ENCODE peak calls at places on chromosomes 12 and 14, in five cellular contexts. One of them, this sample, is unnamed.

GRCh38 chr14:92930737-92931602 is 8.0 kb downstream of the CHGA start:
- DNase-seq in lung: no peak
- DNase-seq in upper lobe of right lung: no peak
- DNase-seq in AG04449: no peak
- DNase-seq in PC-3: no peak
- DNase-seq in this sample: no peak

GRCh38 chr12:130925616-130926015 is 28.1 kb upstream of the ADGRD1 start:
- DNase-seq in lung: no peak
- DNase-seq in upper lobe of right lung: no peak
- DNase-seq in AG04449: no peak
- DNase-seq in PC-3: no peak
- DNase-seq in this sample: no peak

GRCh38 chr12:88957358-88957757 is 377.1 kb upstream of the KITLG start:
- DNase-seq in lung: no peak
- DNase-seq in upper lobe of right lung: no peak
- DNase-seq in AG04449: no peak
- DNase-seq in PC-3: peak
- DNase-seq in this sample: no peak

GRCh38 chr14:54253195-54253947 is 143.4 kb upstream of the CDKN3 start:
- DNase-seq in lung: no peak
- DNase-seq in upper lobe of right lung: no peak
- DNase-seq in AG04449: peak
- DNase-seq in PC-3: peak
- DNase-seq in this sample: no peak

GRCh38 chr12:110647669-110648068 is 33.7 kb downstream of the TCTN1 start:
- DNase-seq in lung: no peak
- DNase-seq in upper lobe of right lung: no peak
- DNase-seq in AG04449: no peak
- DNase-seq in PC-3: no peak
- DNase-seq in this sample: no peak

GRCh38 chr14:85530626-85531025 is 682 bp downstream of the FLRT2 start:
- DNase-seq in lung: no peak
- DNase-seq in upper lobe of right lung: no peak
- DNase-seq in AG04449: no peak
- DNase-seq in PC-3: no peak
- DNase-seq in this sample: no peak

GRCh38 chr12:131258396-131258795 is 304.7 kb downstream of the ADGRD1 start:
- DNase-seq in lung: no peak
- DNase-seq in upper lobe of right lung: no peak
- DNase-seq in AG04449: no peak
- DNase-seq in PC-3: no peak
- DNase-seq in this sample: no peak

GRCh38 chr14:100131181-100131580 is 28.3 kb downstream of the DEGS2 start:
- DNase-seq in lung: peak
- DNase-seq in upper lobe of right lung: no peak
- DNase-seq in AG04449: no peak
- DNase-seq in PC-3: no peak
- DNase-seq in this sample: no peak

GRCh38 chr12:94570161-94570560 is 80.2 kb downstream of the TMCC3 start:
- DNase-seq in lung: no peak
- DNase-seq in upper lobe of right lung: no peak
- DNase-seq in AG04449: no peak
- DNase-seq in PC-3: peak
- DNase-seq in this sample: no peak

DNA sequence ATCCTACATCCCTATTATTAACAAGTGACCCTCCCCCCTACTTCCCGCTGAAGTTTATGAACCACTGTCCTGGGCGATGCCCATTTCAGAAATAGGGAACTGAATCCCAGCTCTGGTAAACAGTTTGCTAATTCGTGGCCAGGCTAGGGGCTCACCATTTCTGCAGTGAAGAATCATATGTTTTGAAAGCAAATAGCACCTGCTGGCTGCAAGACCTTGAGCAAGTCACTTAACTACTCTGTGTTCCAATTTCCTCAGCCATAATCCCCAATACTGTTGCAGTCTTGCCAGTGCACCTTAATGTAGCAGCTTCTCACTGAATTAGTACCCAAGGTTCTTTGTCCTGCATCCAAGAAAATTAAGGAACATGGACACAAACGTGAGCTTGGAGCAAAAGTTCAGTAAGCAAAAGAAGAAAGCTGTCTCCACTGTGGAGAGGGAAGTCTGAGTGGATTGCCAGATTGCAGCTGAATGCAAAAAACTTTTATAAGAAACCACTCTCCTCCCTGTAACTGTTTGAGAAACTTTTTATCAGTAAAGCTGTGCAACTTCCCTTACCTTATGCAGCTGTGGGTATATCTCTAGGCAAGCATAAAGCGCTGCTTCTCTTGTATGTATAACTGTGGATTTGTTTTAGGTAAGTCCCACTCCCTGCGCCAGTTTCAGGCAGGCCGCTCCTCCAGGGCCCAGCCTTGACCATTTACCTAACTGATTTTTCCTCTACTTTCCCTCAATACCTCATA is 824 bp downstream of the OAS1 start:
- DNase-seq in lung: no peak
- DNase-seq in upper lobe of right lung: no peak
- DNase-seq in AG04449: no peak
- DNase-seq in PC-3: no peak
- DNase-seq in this sample: peak
- TF ChIP-seq CTCF in lung: no peak
- TF ChIP-seq CTCF in upper lobe of right lung: no peak
- TF ChIP-seq CTCF in AG04449: no peak
- TF ChIP-seq CTCF in PC-3: no peak
- TF ChIP-seq CTCF in this sample: no peak

GRCh38 chr14:104095426-104096310 is 10.2 kb downstream of the ASPG start:
- DNase-seq in lung: no peak
- DNase-seq in upper lobe of right lung: peak
- DNase-seq in AG04449: no peak
- DNase-seq in PC-3: no peak
- DNase-seq in this sample: no peak

GRCh38 chr14:104094709-104095425 is 9.4 kb downstream of the ASPG start:
- DNase-seq in lung: peak
- DNase-seq in upper lobe of right lung: peak
- DNase-seq in AG04449: no peak
- DNase-seq in PC-3: peak
- DNase-seq in this sample: no peak

GRCh38 chr14:104098272-104099095 is 13.0 kb downstream of the ASPG start:
- DNase-seq in lung: no peak
- DNase-seq in upper lobe of right lung: peak
- DNase-seq in AG04449: no peak
- DNase-seq in PC-3: no peak
- DNase-seq in this sample: no peak

GRCh38 chr14:104096318-104096717 is 10.8 kb downstream of the ASPG start:
- DNase-seq in lung: no peak
- DNase-seq in upper lobe of right lung: peak
- DNase-seq in AG04449: no peak
- DNase-seq in PC-3: no peak
- DNase-seq in this sample: no peak

DNA sequence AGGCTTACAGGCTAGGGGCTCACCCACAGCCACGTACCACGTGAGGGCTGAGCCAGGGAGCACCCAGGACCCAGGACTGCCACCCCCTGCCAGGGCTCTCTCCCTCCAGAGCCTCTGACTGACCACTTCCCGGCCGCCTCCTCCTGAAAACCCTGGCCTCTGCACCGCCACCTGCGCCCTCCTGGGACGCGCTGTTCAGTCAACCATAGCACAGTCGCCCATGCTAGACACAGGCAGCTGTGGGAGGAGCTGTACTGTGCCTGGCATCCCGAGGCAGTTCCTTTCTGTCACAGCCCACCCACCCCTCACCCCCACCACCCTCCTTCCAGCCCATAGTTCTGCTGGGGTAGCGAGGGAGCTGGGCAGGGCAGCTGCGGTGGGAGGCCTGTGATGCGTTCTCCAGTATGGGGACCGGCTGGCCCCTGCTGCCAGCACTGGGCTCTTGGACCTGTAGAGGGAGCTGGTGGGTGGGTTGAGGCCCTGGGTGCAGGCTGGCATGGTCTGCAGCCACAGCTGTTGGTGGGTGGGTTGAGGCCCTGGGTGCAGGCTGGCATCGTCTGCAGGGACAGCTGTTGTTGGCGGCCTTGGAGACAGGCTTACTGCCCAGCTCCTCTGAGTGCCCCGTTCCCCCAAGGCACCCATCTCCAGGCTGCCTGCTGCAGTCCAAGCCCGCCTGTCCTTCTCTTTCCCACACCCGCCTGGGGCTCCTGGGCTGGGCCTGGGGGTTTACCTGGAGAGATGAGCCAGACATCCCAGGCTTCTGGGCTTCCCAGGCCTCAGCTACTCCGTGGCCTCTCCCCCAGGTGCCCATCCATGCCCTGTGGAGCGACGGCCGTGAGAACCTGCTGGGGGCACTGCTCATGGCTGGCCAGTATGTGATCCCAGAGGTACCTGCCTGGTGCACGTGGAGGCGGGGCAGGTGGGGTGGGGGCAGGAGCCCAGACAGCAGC is 11.5 kb downstream of the ASPG start:
- DNase-seq in lung: no peak
- DNase-seq in upper lobe of right lung: peak
- DNase-seq in AG04449: no peak
- DNase-seq in PC-3: peak
- DNase-seq in this sample: no peak
- TF ChIP-seq CTCF in lung: no peak
- TF ChIP-seq CTCF in upper lobe of right lung: no peak
- TF ChIP-seq CTCF in AG04449: no peak
- TF ChIP-seq CTCF in PC-3: peak
- TF ChIP-seq CTCF in this sample: no peak

DNA sequence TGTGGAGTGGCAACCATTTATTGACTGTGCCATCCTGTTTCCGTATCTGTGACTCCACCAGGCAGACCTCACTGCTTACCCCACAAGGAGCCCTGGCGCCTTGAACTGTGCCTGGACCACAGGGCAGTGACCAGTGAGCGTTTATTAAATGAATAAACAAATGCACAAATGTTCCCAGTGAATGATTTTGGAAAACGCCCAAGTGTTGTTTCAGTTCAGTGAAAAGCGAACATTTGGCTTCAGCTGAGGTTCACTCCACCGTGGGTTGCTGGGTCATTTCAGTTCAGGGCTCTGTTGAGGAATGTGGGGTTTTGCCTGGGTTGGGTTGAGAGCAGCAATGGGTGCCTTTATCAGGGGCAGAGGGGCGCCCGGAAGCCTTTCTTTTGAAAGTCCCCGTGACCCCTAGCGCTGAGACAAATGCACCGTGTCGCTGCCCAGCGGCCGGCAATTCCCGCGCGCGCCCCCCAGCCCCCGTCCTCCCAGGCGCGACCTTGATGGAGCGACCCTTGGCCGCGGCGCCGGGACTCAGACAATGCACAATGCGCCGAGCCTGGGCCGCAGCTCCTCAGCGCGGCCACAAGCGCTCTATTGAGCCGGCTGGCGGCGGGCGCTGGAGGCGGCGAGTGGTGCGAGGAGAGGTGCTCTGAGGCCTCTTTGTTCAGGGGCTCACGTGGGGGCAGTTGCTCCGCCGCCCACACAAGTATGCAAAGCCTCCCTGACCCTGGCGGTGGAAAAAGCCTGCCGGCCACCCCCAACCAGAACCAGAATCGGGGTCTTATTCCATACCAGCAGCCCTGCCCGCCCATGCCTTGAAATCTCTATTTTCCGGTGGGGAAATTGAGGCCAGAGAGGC is 40.5 kb upstream of the CLMN start:
- DNase-seq in lung: no peak
- DNase-seq in upper lobe of right lung: no peak
- DNase-seq in AG04449: no peak
- DNase-seq in PC-3: no peak
- DNase-seq in this sample: no peak
- TF ChIP-seq CTCF in lung: no peak
- TF ChIP-seq CTCF in upper lobe of right lung: no peak
- TF ChIP-seq CTCF in AG04449: no peak
- TF ChIP-seq CTCF in PC-3: no peak
- TF ChIP-seq CTCF in this sample: no peak

GRCh38 chr12:132687211-132688164 is at the start of the genes POLE and PXMP2:
- DNase-seq in lung: peak
- DNase-seq in upper lobe of right lung: peak
- DNase-seq in AG04449: peak
- DNase-seq in PC-3: peak
- DNase-seq in this sample: peak
- TF ChIP-seq CTCF in lung: no peak
- TF ChIP-seq CTCF in upper lobe of right lung: no peak
- TF ChIP-seq CTCF in AG04449: no peak
- TF ChIP-seq CTCF in PC-3: no peak
- TF ChIP-seq CTCF in this sample: no peak

DNA sequence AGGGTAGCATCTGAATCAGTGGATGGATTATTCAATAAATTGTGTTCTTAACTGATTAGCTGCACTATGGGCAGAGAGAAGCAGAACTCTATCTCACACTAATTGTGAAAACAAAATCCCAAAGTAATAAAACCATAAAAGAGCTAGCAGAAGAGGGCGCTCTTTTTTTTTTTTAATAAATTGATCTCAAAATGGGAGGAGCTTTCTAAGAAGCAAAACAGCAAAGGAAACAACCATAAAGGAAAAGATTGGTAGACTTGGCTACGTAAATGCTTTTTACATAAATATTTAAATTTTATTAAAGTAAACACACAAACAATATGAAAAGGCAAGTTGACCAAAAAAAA is 1.5 kb upstream of the TM7SF3 start:
- DNase-seq in lung: no peak
- DNase-seq in upper lobe of right lung: no peak
- DNase-seq in AG04449: no peak
- DNase-seq in PC-3: peak
- DNase-seq in this sample: no peak
- TF ChIP-seq CTCF in lung: no peak
- TF ChIP-seq CTCF in upper lobe of right lung: peak
- TF ChIP-seq CTCF in AG04449: no peak
- TF ChIP-seq CTCF in PC-3: peak
- TF ChIP-seq CTCF in this sample: peak

DNA sequence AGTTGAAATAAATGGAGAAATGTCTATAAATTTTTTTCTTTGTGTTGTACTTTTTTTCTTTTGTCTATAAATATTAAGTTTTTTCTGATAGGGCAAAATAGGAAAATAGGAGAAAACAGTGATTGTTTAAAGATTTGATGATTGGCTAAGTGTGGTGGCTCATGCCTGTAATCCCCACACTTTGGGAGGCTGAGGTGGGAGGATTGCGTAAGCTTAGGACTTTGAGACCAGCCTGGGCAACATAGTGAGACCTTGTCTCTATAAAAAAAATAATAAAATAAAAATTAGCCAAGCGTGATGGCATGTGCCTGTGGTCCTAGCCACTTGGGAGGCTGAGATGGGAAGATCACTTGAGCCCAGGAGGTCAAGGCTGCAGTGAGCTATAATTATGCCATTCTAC is 489.7 kb upstream of the RGS6 start:
- DNase-seq in lung: no peak
- DNase-seq in upper lobe of right lung: no peak
- DNase-seq in AG04449: no peak
- DNase-seq in PC-3: no peak
- DNase-seq in this sample: no peak
- TF ChIP-seq CTCF in lung: no peak
- TF ChIP-seq CTCF in upper lobe of right lung: no peak
- TF ChIP-seq CTCF in AG04449: no peak
- TF ChIP-seq CTCF in PC-3: no peak
- TF ChIP-seq CTCF in this sample: no peak

This sample was measured in CD14-positive monocyte.